ENCODE peak calls at places on chromosomes 6 and 20, in nine cellular contexts. U is stimulated activated naive CD4-positive, alpha-beta T cell; I is NCI-H460; M is iris pigment epithelial cell; Z is HT1080; B is Calu3; S is upper lobe of left lung; X is Right ventricle myocardium inferior; R is mesendoderm. O is an unnamed sample.

GRCh38 chr20:37727247-37727956 is 33.6 kb downstream of the CTNNBL1 start:
- DNase-seq in S (no peak), X (no peak), U (no peak), I (no peak), R (peak; percentile 89), M (peak; percentile 73), Z (no peak), B (no peak), O (no peak)

GRCh38 chr6:90251295-90251992 is 45.2 kb downstream of the BACH2 start:
- DNase-seq in U (no peak), M (no peak), Z (peak; percentile 35), B (no peak), R (no peak), S (no peak), X (no peak), I (no peak), O (no peak)

GRCh38 chr20:46955601-46956556 is 61.2 kb downstream of the EYA2 start:
- DNase-seq in S (no peak), R (no peak), I (no peak), M (peak; percentile 62), U (no peak), Z (no peak), B (no peak), X (no peak), O (no peak)

GRCh38 chr6:125104425-125104824 is 49.1 kb upstream of the TPD52L1 start:
- DNase-seq in B (no peak), M (peak; percentile 65), X (no peak), U (no peak), S (no peak), Z (peak; percentile 34), I (no peak), R (peak; percentile 40), O (no peak)

GRCh38 chr6:34486106-34486740 is 20.3 kb downstream of the PACSIN1 start:
- DNase-seq in U (no peak), X (no peak), R (no peak), B (no peak), M (no peak), I (no peak), Z (no peak), S (no peak), O (no peak)

GRCh38 chr20:17430515-17430914 is 100.7 kb downstream of the BFSP1 start:
- DNase-seq in I (no peak), X (no peak), S (no peak), R (no peak), Z (no peak), B (no peak), M (no peak), U (no peak), O (no peak)

GRCh38 chr6:157019733-157020132 is 242.6 kb downstream of the ARID1B start:
- DNase-seq in X (no peak), R (peak; percentile 31), I (no peak), U (no peak), B (no peak), M (peak; percentile 10), S (no peak), Z (peak; percentile 37), O (no peak)

GRCh38 chr6:26233608-26234420 is 131.2 kb upstream of the BTN3A2 start:
- DNase-seq in U (peak; percentile 59), S (peak; percentile 58), Z (no peak), I (no peak), R (peak; percentile 91), X (peak; percentile 72), B (peak; percentile 69), M (peak; percentile 69), O (peak; percentile 59)

GRCh38 chr6:116492331-116493067 is 18.9 kb upstream of the CALHM5 start:
- DNase-seq in S (no peak), I (no peak), X (no peak), M (no peak), R (peak; percentile 65), Z (no peak), U (no peak), B (no peak), O (no peak)

GRCh38 chr6:149642829-149643580 is 5.5 kb downstream of the KATNA1 start:
- DNase-seq in Z (no peak), I (no peak), R (no peak), S (no peak), M (peak; percentile 59), X (no peak), U (no peak), B (no peak), O (no peak)

GRCh38 chr6:155387551-155387950 is 68.1 kb downstream of the NOX3 start:
- DNase-seq in X (no peak), M (no peak), U (no peak), I (no peak), Z (no peak), B (no peak), R (no peak), S (no peak), O (no peak)

GRCh38 chr6:5078121-5078695 is 6.9 kb upstream of the PPP1R3G start:
- DNase-seq in B (no peak), Z (peak; percentile 20), X (no peak), R (peak; percentile 17), I (no peak), M (peak; percentile 41), S (no peak), U (no peak), O (no peak)

GRCh38 chr20:32886652-32887051 is 27.9 kb downstream of the EFCAB8 start:
- DNase-seq in R (no peak), S (no peak), Z (no peak), M (no peak), I (no peak), B (no peak), U (no peak), X (peak; percentile 45), O (no peak)

GRCh38 chr6:72930733-72931132 is 294.6 kb downstream of the KHDC1L start:
- DNase-seq in R (no peak), X (no peak), Z (no peak), I (no peak), B (no peak), M (no peak), U (no peak), S (no peak), O (no peak)

GRCh38 chr6:99520855-99521556 is 5.8 kb upstream of the USP45 start:
- DNase-seq in R (peak; percentile 89), I (peak; percentile 71), M (peak; percentile 86), Z (peak; percentile 82), X (peak; percentile 95), B (peak; percentile 88), S (peak; percentile 96), U (peak; percentile 62), O (peak; percentile 93)

GRCh38 chr6:94272327-94272726 is 853.0 kb upstream of the EPHA7 start:
- DNase-seq in U (no peak), R (no peak), M (no peak), B (no peak), I (no peak), Z (no peak), X (no peak), S (no peak), O (no peak)

GRCh38 chr6:39451831-39452230 is 129.3 kb upstream of the KCNK16 start:
- DNase-seq in M (no peak), Z (peak; percentile 44), R (peak; percentile 13), X (no peak), S (no peak), I (no peak), B (no peak), U (no peak), O (no peak)

GRCh38 chr20:26279224-26279623 is 582.6 kb upstream of the ZNF337 start:
- DNase-seq in U (no peak), R (no peak), S (no peak), X (no peak), Z (no peak), I (no peak), M (no peak), B (no peak), O (no peak)

GRCh38 chr6:152394303-152394702 is 242.9 kb downstream of the SYNE1 start:
- DNase-seq in S (no peak), X (no peak), Z (no peak), R (no peak), M (no peak), B (no peak), U (no peak), I (no peak), O (no peak)

GRCh38 chr6:56708810-56709597 is 66.3 kb upstream of the DST start:
- DNase-seq in U (no peak), M (peak; percentile 81), I (no peak), S (no peak), R (peak; percentile 51), X (no peak), Z (peak; percentile 87), B (no peak), O (no peak)

GRCh38 chr6:26211963-26212362 is 124.7 kb downstream of the HFE start:
- DNase-seq in X (no peak), B (no peak), U (no peak), I (no peak), S (no peak), R (no peak), Z (no peak), M (no peak), O (no peak)

GRCh38 chr6:31622678-31623077 is 2.2 kb downstream of the PRRC2A start:
- DNase-seq in U (no peak), I (no peak), X (no peak), R (no peak), M (no peak), B (peak; percentile 51), S (no peak), Z (no peak), O (no peak)

GRCh38 chr6:167832497-167833395 is 6.0 kb downstream of the AFDN start:
- DNase-seq in M (peak; percentile 48), R (no peak), B (no peak), U (no peak), X (no peak), S (no peak), I (no peak), Z (no peak), O (no peak)

GRCh38 chr6:27495386-27496135 is 22.7 kb upstream of the ZNF184 start:
- DNase-seq in I (peak; percentile 74), Z (peak; percentile 96), M (peak; percentile 91), X (peak; percentile 68), R (peak; percentile 98), U (no peak), S (peak; percentile 53), B (peak; percentile 82), O (peak; percentile 61)

GRCh38 chr20:46406200-46406985 is at the start of gene ELMO2:
- DNase-seq in U (peak; percentile 96), Z (peak; percentile 95), B (peak; percentile 99), R (peak; percentile 99), I (peak; percentile 96), X (peak; percentile 99), M (peak; percentile 98), S (peak; percentile 98), O (peak; percentile 99)

GRCh38 chr6:41167173-41167963 is 4.5 kb upstream of the TREM2 start:
- DNase-seq in M (peak; percentile 30), X (no peak), I (no peak), S (no peak), U (no peak), R (peak; percentile 63), B (peak; percentile 26), Z (no peak), O (no peak)

GRCh38 chr6:135301304-135301703 is 120.2 kb downstream of the MYB start:
- DNase-seq in U (no peak), B (no peak), I (no peak), X (no peak), Z (no peak), R (no peak), S (no peak), M (no peak), O (no peak)

GRCh38 chr20:56808732-56809131 is 179.6 kb downstream of the TFAP2C start:
- DNase-seq in B (no peak), S (no peak), Z (no peak), M (no peak), X (no peak), U (no peak), R (no peak), I (no peak), O (no peak)

GRCh38 chr6:129621252-129621651 is 88.7 kb downstream of the ARHGAP18 start:
- DNase-seq in M (no peak), I (no peak), S (no peak), B (peak; percentile 54), X (no peak), R (peak; percentile 67), U (no peak), Z (no peak), O (no peak)

GRCh38 chr6:53107091-53107490 is 41.5 kb downstream of the GCM1 start:
- DNase-seq in S (no peak), I (no peak), U (no peak), M (peak; percentile 27), Z (peak; percentile 11), B (peak; percentile 30), X (no peak), R (no peak), O (no peak)

GRCh38 chr6:29924287-29924686 is 18.0 kb upstream of the HLA-A start:
- DNase-seq in S (no peak), I (no peak), M (no peak), R (no peak), U (no peak), Z (no peak), X (no peak), B (no peak), O (no peak)